ENCODE peak calls at places on chromosomes 16 and 17, in seven cellular contexts. One of them, this sample, is unnamed. For H3K4me1 and H3K36me3, the result is how much of the 10 kb centered on the place peaks cover.

GRCh38 chr16:73890524-73891500 is 405.8 kb upstream of the PSMD7 start:
- DNase-seq in upper lobe of left lung: no peak
- DNase-seq in left ventricle myocardium inferior: no peak
- DNase-seq in thoracic aorta: no peak
- DNase-seq in cardiac muscle cell: peak
- DNase-seq in SJSA1: no peak
- DNase-seq in IMR-90: peak
- DNase-seq in this sample: no peak

GRCh38 chr17:61495161-61495857 is 43.1 kb downstream of the TBX4 start:
- DNase-seq in upper lobe of left lung: no peak
- DNase-seq in left ventricle myocardium inferior: no peak
- DNase-seq in thoracic aorta: no peak
- DNase-seq in cardiac muscle cell: no peak
- DNase-seq in SJSA1: no peak
- DNase-seq in IMR-90: peak
- DNase-seq in this sample: peak

GRCh38 chr16:70678898-70679652 is 6.8 kb downstream of the MTSS2 start:
- DNase-seq in upper lobe of left lung: peak
- DNase-seq in left ventricle myocardium inferior: peak
- DNase-seq in thoracic aorta: no peak
- DNase-seq in cardiac muscle cell: no peak
- DNase-seq in SJSA1: no peak
- DNase-seq in IMR-90: no peak
- DNase-seq in this sample: no peak

GRCh38 chr16:55021595-55022475 is 91.2 kb downstream of the IRX5 start:
- DNase-seq in upper lobe of left lung: no peak
- DNase-seq in left ventricle myocardium inferior: no peak
- DNase-seq in thoracic aorta: no peak
- DNase-seq in cardiac muscle cell: no peak
- DNase-seq in SJSA1: no peak
- DNase-seq in IMR-90: no peak
- DNase-seq in this sample: peak

GRCh38 chr17:1495265-1495664 is 2.8 kb upstream of the MYO1C start:
- DNase-seq in upper lobe of left lung: no peak
- DNase-seq in left ventricle myocardium inferior: peak
- DNase-seq in thoracic aorta: no peak
- DNase-seq in cardiac muscle cell: no peak
- DNase-seq in SJSA1: no peak
- DNase-seq in IMR-90: no peak
- DNase-seq in this sample: no peak

GRCh38 chr17:80731255-80731840 is 186.7 kb downstream of the RPTOR start:
- DNase-seq in upper lobe of left lung: no peak
- DNase-seq in left ventricle myocardium inferior: no peak
- DNase-seq in thoracic aorta: no peak
- DNase-seq in cardiac muscle cell: no peak
- DNase-seq in SJSA1: no peak
- DNase-seq in IMR-90: no peak
- DNase-seq in this sample: no peak

GRCh38 chr17:30203471-30203981 is 32.0 kb downstream of the SLC6A4 start:
- DNase-seq in upper lobe of left lung: no peak
- DNase-seq in left ventricle myocardium inferior: no peak
- DNase-seq in thoracic aorta: no peak
- DNase-seq in cardiac muscle cell: no peak
- DNase-seq in SJSA1: no peak
- DNase-seq in IMR-90: no peak
- DNase-seq in this sample: peak

GRCh38 chr17:65222216-65222738 is 85.1 kb downstream of the RGS9 start:
- DNase-seq in upper lobe of left lung: no peak
- DNase-seq in left ventricle myocardium inferior: no peak
- DNase-seq in thoracic aorta: no peak
- DNase-seq in cardiac muscle cell: no peak
- DNase-seq in SJSA1: no peak
- DNase-seq in IMR-90: peak
- DNase-seq in this sample: no peak

GRCh38 chr17:30104575-30105339 is 11.9 kb upstream of the NSRP1 start:
- DNase-seq in upper lobe of left lung: no peak
- DNase-seq in left ventricle myocardium inferior: peak
- DNase-seq in thoracic aorta: peak
- DNase-seq in cardiac muscle cell: peak
- DNase-seq in SJSA1: peak
- DNase-seq in IMR-90: peak
- DNase-seq in this sample: peak

GRCh38 chr16:71853413-71853812 is 7.6 kb downstream of the ATXN1L start:
- DNase-seq in upper lobe of left lung: no peak
- DNase-seq in left ventricle myocardium inferior: no peak
- DNase-seq in thoracic aorta: no peak
- DNase-seq in cardiac muscle cell: no peak
- DNase-seq in SJSA1: no peak
- DNase-seq in IMR-90: no peak
- DNase-seq in this sample: no peak

GRCh38 chr16:24332178-24332577 is 76.0 kb downstream of the CACNG3 start:
- DNase-seq in upper lobe of left lung: no peak
- DNase-seq in left ventricle myocardium inferior: no peak
- DNase-seq in thoracic aorta: no peak
- DNase-seq in cardiac muscle cell: no peak
- DNase-seq in SJSA1: no peak
- DNase-seq in IMR-90: no peak
- DNase-seq in this sample: no peak

GRCh38 chr17:75634376-75634740 is 1.1 kb downstream of the SMIM5 start:
- DNase-seq in upper lobe of left lung: peak
- DNase-seq in left ventricle myocardium inferior: no peak
- DNase-seq in thoracic aorta: no peak
- DNase-seq in cardiac muscle cell: no peak
- DNase-seq in SJSA1: no peak
- DNase-seq in IMR-90: no peak
- DNase-seq in this sample: no peak

GRCh38 chr17:49439305-49439672 is 24.6 kb upstream of the PHB1 start:
- DNase-seq in upper lobe of left lung: no peak
- DNase-seq in left ventricle myocardium inferior: no peak
- DNase-seq in thoracic aorta: no peak
- DNase-seq in cardiac muscle cell: no peak
- DNase-seq in SJSA1: no peak
- DNase-seq in IMR-90: no peak
- DNase-seq in this sample: no peak

GRCh38 chr17:3911271-3912053 is 4.8 kb downstream of the P2RX1 start:
- DNase-seq in upper lobe of left lung: peak
- DNase-seq in left ventricle myocardium inferior: no peak
- DNase-seq in thoracic aorta: no peak
- DNase-seq in cardiac muscle cell: no peak
- DNase-seq in SJSA1: no peak
- DNase-seq in IMR-90: no peak
- DNase-seq in this sample: peak

GRCh38 chr16:22147853-22148252 is 14.5 kb upstream of the SDR42E2 start:
- DNase-seq in upper lobe of left lung: no peak
- DNase-seq in left ventricle myocardium inferior: no peak
- DNase-seq in thoracic aorta: no peak
- DNase-seq in cardiac muscle cell: no peak
- DNase-seq in SJSA1: no peak
- DNase-seq in IMR-90: no peak
- DNase-seq in this sample: no peak

GRCh38 chr17:14922421-14922820 is 342.7 kb downstream of the PMP22 start:
- DNase-seq in upper lobe of left lung: no peak
- DNase-seq in left ventricle myocardium inferior: no peak
- DNase-seq in thoracic aorta: no peak
- DNase-seq in cardiac muscle cell: no peak
- DNase-seq in SJSA1: no peak
- DNase-seq in IMR-90: no peak
- DNase-seq in this sample: no peak

GRCh38 chr16:53896711-53897110 is 192.8 kb downstream of the FTO start:
- DNase-seq in upper lobe of left lung: no peak
- DNase-seq in left ventricle myocardium inferior: no peak
- DNase-seq in thoracic aorta: no peak
- DNase-seq in cardiac muscle cell: no peak
- DNase-seq in SJSA1: no peak
- DNase-seq in IMR-90: no peak
- DNase-seq in this sample: no peak

GRCh38 chr17:62750502-62751349 is 57.4 kb downstream of the MARCHF10 start:
- DNase-seq in upper lobe of left lung: no peak
- DNase-seq in left ventricle myocardium inferior: no peak
- DNase-seq in thoracic aorta: no peak
- DNase-seq in cardiac muscle cell: no peak
- DNase-seq in SJSA1: no peak
- DNase-seq in IMR-90: peak
- DNase-seq in this sample: peak

GRCh38 chr17:74210191-74211140 is 2.9 kb upstream of the TTYH2 start:
- DNase-seq in upper lobe of left lung: peak
- DNase-seq in left ventricle myocardium inferior: peak
- DNase-seq in thoracic aorta: no peak
- DNase-seq in cardiac muscle cell: peak
- DNase-seq in SJSA1: peak
- DNase-seq in IMR-90: peak
- DNase-seq in this sample: peak

GRCh38 chr17:44775136-44775837 is 16.5 kb downstream of the ADAM11 start:
- DNase-seq in upper lobe of left lung: peak
- DNase-seq in left ventricle myocardium inferior: peak
- DNase-seq in thoracic aorta: peak
- DNase-seq in cardiac muscle cell: no peak
- DNase-seq in SJSA1: peak
- DNase-seq in IMR-90: peak
- DNase-seq in this sample: peak

GRCh38 chr17:79377230-79377790 is 233.5 kb downstream of the RBFOX3 start:
- DNase-seq in upper lobe of left lung: no peak
- DNase-seq in left ventricle myocardium inferior: no peak
- DNase-seq in thoracic aorta: no peak
- DNase-seq in cardiac muscle cell: no peak
- DNase-seq in SJSA1: no peak
- DNase-seq in IMR-90: no peak
- DNase-seq in this sample: no peak

DNA sequence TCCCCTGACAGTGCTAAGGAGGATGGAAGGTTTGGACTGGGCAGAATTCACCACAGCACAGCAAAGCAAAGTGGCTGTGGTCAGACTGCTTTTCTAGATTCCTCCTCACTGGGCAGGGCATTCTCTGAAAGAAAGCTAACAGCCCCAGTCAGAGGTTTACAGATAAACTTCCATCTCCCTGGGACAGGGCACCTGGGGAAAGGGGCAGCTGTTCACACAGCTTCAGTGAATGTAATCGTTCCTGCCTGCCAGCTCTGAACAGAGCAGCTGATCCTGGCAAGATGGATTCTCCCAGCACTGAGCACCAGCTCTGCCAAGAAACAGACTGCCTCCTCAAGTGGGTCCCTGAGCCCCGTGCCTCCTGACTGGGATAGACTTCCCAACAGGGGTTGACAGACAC is 42.4 kb upstream of the KIF2B start:
- DNase-seq in upper lobe of left lung: no peak
- DNase-seq in left ventricle myocardium inferior: no peak
- DNase-seq in thoracic aorta: no peak
- DNase-seq in cardiac muscle cell: no peak
- DNase-seq in SJSA1: no peak
- DNase-seq in IMR-90: no peak
- DNase-seq in this sample: no peak
- H3K4me1 ChIP-seq in upper lobe of left lung: under half
- H3K4me1 ChIP-seq in left ventricle myocardium inferior: under half
- H3K4me1 ChIP-seq in thoracic aorta: under half
- H3K4me1 ChIP-seq in cardiac muscle cell: under half
- H3K4me1 ChIP-seq in SJSA1: under half
- H3K4me1 ChIP-seq in IMR-90: under half
- H3K4me1 ChIP-seq in this sample: under half

GRCh38 chr16:10749680-10750035 is 6.0 kb downstream of the NUBP1 start:
- DNase-seq in upper lobe of left lung: no peak
- DNase-seq in left ventricle myocardium inferior: no peak
- DNase-seq in thoracic aorta: no peak
- DNase-seq in cardiac muscle cell: no peak
- DNase-seq in SJSA1: no peak
- DNase-seq in IMR-90: peak
- DNase-seq in this sample: no peak
- H3K36me3 ChIP-seq in upper lobe of left lung: under half
- H3K36me3 ChIP-seq in left ventricle myocardium inferior: half or more
- H3K36me3 ChIP-seq in thoracic aorta: under half
- H3K36me3 ChIP-seq in cardiac muscle cell: under half
- H3K36me3 ChIP-seq in SJSA1: under half
- H3K36me3 ChIP-seq in IMR-90: under half
- H3K36me3 ChIP-seq in this sample: under half

GRCh38 chr16:29744541-29745101 is 1.2 kb downstream of the C16orf54 start:
- DNase-seq in upper lobe of left lung: peak
- DNase-seq in left ventricle myocardium inferior: no peak
- DNase-seq in thoracic aorta: no peak
- DNase-seq in cardiac muscle cell: no peak
- DNase-seq in SJSA1: no peak
- DNase-seq in IMR-90: no peak
- DNase-seq in this sample: no peak

GRCh38 chr16:29743475-29743826 is 2.3 kb downstream of the C16orf54 start:
- DNase-seq in upper lobe of left lung: no peak
- DNase-seq in left ventricle myocardium inferior: no peak
- DNase-seq in thoracic aorta: no peak
- DNase-seq in cardiac muscle cell: no peak
- DNase-seq in SJSA1: no peak
- DNase-seq in IMR-90: no peak
- DNase-seq in this sample: no peak

GRCh38 chr16:29745126-29745852 is 501 bp downstream of the C16orf54 start:
- DNase-seq in upper lobe of left lung: peak
- DNase-seq in left ventricle myocardium inferior: peak
- DNase-seq in thoracic aorta: no peak
- DNase-seq in cardiac muscle cell: no peak
- DNase-seq in SJSA1: no peak
- DNase-seq in IMR-90: no peak
- DNase-seq in this sample: no peak

GRCh38 chr16:29742683-29743275 is 3.0 kb downstream of the C16orf54 start:
- DNase-seq in upper lobe of left lung: no peak
- DNase-seq in left ventricle myocardium inferior: no peak
- DNase-seq in thoracic aorta: no peak
- DNase-seq in cardiac muscle cell: no peak
- DNase-seq in SJSA1: no peak
- DNase-seq in IMR-90: no peak
- DNase-seq in this sample: no peak

GRCh38 chr16:29743827-29744531 is 1.8 kb downstream of the C16orf54 start:
- DNase-seq in upper lobe of left lung: peak
- DNase-seq in left ventricle myocardium inferior: no peak
- DNase-seq in thoracic aorta: no peak
- DNase-seq in cardiac muscle cell: peak
- DNase-seq in SJSA1: no peak
- DNase-seq in IMR-90: no peak
- DNase-seq in this sample: no peak
- H3K4me1 ChIP-seq in upper lobe of left lung: under half
- H3K4me1 ChIP-seq in left ventricle myocardium inferior: under half
- H3K4me1 ChIP-seq in thoracic aorta: under half
- H3K4me1 ChIP-seq in cardiac muscle cell: under half
- H3K4me1 ChIP-seq in SJSA1: under half
- H3K4me1 ChIP-seq in IMR-90: under half
- H3K4me1 ChIP-seq in this sample: under half

GRCh38 chr17:28881533-28882056 is 15.9 kb downstream of the FLOT2 start:
- DNase-seq in upper lobe of left lung: peak
- DNase-seq in left ventricle myocardium inferior: no peak
- DNase-seq in thoracic aorta: no peak
- DNase-seq in cardiac muscle cell: no peak
- DNase-seq in SJSA1: no peak
- DNase-seq in IMR-90: no peak
- DNase-seq in this sample: no peak

GRCh38 chr17:28878158-28878910 is 19.2 kb downstream of the FLOT2 start:
- DNase-seq in upper lobe of left lung: no peak
- DNase-seq in left ventricle myocardium inferior: no peak
- DNase-seq in thoracic aorta: no peak
- DNase-seq in cardiac muscle cell: no peak
- DNase-seq in SJSA1: no peak
- DNase-seq in IMR-90: no peak
- DNase-seq in this sample: no peak

GRCh38 chr17:28879886-28880571 is 17.5 kb downstream of the FLOT2 start:
- DNase-seq in upper lobe of left lung: no peak
- DNase-seq in left ventricle myocardium inferior: no peak
- DNase-seq in thoracic aorta: no peak
- DNase-seq in cardiac muscle cell: no peak
- DNase-seq in SJSA1: no peak
- DNase-seq in IMR-90: no peak
- DNase-seq in this sample: no peak

GRCh38 chr17:28880572-28880945 is 17.0 kb downstream of the FLOT2 start:
- DNase-seq in upper lobe of left lung: peak
- DNase-seq in left ventricle myocardium inferior: no peak
- DNase-seq in thoracic aorta: no peak
- DNase-seq in cardiac muscle cell: no peak
- DNase-seq in SJSA1: no peak
- DNase-seq in IMR-90: no peak
- DNase-seq in this sample: no peak

GRCh38 chr17:28878981-28879380 is 18.6 kb downstream of the FLOT2 start:
- DNase-seq in upper lobe of left lung: no peak
- DNase-seq in left ventricle myocardium inferior: no peak
- DNase-seq in thoracic aorta: no peak
- DNase-seq in cardiac muscle cell: peak
- DNase-seq in SJSA1: no peak
- DNase-seq in IMR-90: peak
- DNase-seq in this sample: peak
- H3K36me3 ChIP-seq in upper lobe of left lung: half or more
- H3K36me3 ChIP-seq in left ventricle myocardium inferior: half or more
- H3K36me3 ChIP-seq in thoracic aorta: half or more
- H3K36me3 ChIP-seq in cardiac muscle cell: under half
- H3K36me3 ChIP-seq in SJSA1: under half
- H3K36me3 ChIP-seq in IMR-90: under half
- H3K36me3 ChIP-seq in this sample: under half

This sample was measured in SJCRH30.